ENCODE peak calls at places on chromosome X, in five cellular contexts. One of them, this sample, is unnamed.

GRCh38 chrX:84469226-84469625 is 33.0 kb downstream of the HDX start:
- DNase-seq in cardiac muscle cell: peak
- DNase-seq in heart left ventricle: no peak
- DNase-seq in AG04450: no peak
- DNase-seq in GM23338: no peak
- DNase-seq in this sample: no peak

GRCh38 chrX:10929747-10930146 is 181.4 kb upstream of the HCCS start:
- DNase-seq in AG04450: no peak
- DNase-seq in heart left ventricle: no peak
- DNase-seq in GM23338: no peak
- DNase-seq in cardiac muscle cell: no peak
- DNase-seq in this sample: no peak

GRCh38 chrX:13014111-13015094 is 30.0 kb downstream of the FAM9C start:
- DNase-seq in GM23338: no peak
- DNase-seq in AG04450: no peak
- DNase-seq in cardiac muscle cell: peak
- DNase-seq in heart left ventricle: no peak
- DNase-seq in this sample: no peak

GRCh38 chrX:784829-785228 is 154.2 kb downstream of the SHOX start:
- DNase-seq in heart left ventricle: no peak
- DNase-seq in GM23338: no peak
- DNase-seq in cardiac muscle cell: no peak
- DNase-seq in AG04450: no peak
- DNase-seq in this sample: no peak

GRCh38 chrX:86917959-86918358 is 599.6 kb upstream of the KLHL4 start:
- DNase-seq in AG04450: no peak
- DNase-seq in GM23338: no peak
- DNase-seq in cardiac muscle cell: no peak
- DNase-seq in heart left ventricle: no peak
- DNase-seq in this sample: no peak

GRCh38 chrX:46912673-46913491 is 661 bp downstream of the JADE3 start:
- DNase-seq in GM23338: peak
- DNase-seq in AG04450: no peak
- DNase-seq in heart left ventricle: peak
- DNase-seq in cardiac muscle cell: peak
- DNase-seq in this sample: no peak

GRCh38 chrX:14489437-14489836 is 39.9 kb upstream of the GLRA2 start:
- DNase-seq in cardiac muscle cell: no peak
- DNase-seq in heart left ventricle: no peak
- DNase-seq in AG04450: no peak
- DNase-seq in GM23338: no peak
- DNase-seq in this sample: no peak

GRCh38 chrX:9948406-9948805 is 18.8 kb upstream of the CLDN34 start:
- DNase-seq in GM23338: no peak
- DNase-seq in AG04450: no peak
- DNase-seq in heart left ventricle: no peak
- DNase-seq in cardiac muscle cell: no peak
- DNase-seq in this sample: no peak

GRCh38 chrX:47191331-47191730 is 2.3 kb upstream of the UBA1 start:
- DNase-seq in heart left ventricle: no peak
- DNase-seq in AG04450: no peak
- DNase-seq in GM23338: peak
- DNase-seq in cardiac muscle cell: no peak
- DNase-seq in this sample: peak

DNA sequence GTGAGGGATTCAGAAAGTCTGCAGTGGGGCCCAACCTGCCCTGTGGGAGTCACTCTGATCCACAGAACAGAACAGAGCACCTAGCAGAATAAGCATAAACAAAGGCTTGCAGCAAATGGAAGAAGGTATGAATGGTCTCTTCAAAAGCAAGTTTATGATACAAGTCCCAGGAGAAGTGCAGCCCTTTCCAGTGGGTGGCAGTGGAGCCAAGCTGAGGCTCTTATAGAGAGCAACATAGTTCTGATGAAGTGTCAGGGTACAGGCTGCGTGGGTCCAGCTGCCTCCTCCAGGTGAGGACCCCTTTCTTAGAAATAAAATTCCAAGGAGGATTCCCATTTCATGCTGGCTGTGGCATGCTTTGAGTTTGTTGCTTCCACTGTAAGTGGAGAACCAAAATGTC is 88.8 kb upstream of the PAK3 start:
- DNase-seq in heart left ventricle: no peak
- DNase-seq in cardiac muscle cell: no peak
- DNase-seq in GM23338: no peak
- DNase-seq in AG04450: no peak
- DNase-seq in this sample: no peak
- TF ChIP-seq CTCF in heart left ventricle: no peak
- TF ChIP-seq CTCF in cardiac muscle cell: no peak
- TF ChIP-seq CTCF in GM23338: no peak
- TF ChIP-seq CTCF in AG04450: no peak
- TF ChIP-seq CTCF in this sample: no peak

GRCh38 chrX:79364306-79364705 is 2.8 kb downstream of the ITM2A start:
- DNase-seq in heart left ventricle: no peak
- DNase-seq in GM23338: no peak
- DNase-seq in AG04450: no peak
- DNase-seq in cardiac muscle cell: no peak
- DNase-seq in this sample: no peak

GRCh38 chrX:79365591-79365990 is 1.5 kb downstream of the ITM2A start:
- DNase-seq in heart left ventricle: no peak
- DNase-seq in GM23338: no peak
- DNase-seq in cardiac muscle cell: no peak
- DNase-seq in AG04450: no peak
- DNase-seq in this sample: no peak

GRCh38 chrX:79366888-79367749 is at the start of gene ITM2A:
- DNase-seq in GM23338: peak
- DNase-seq in heart left ventricle: peak
- DNase-seq in cardiac muscle cell: peak
- DNase-seq in AG04450: no peak
- DNase-seq in this sample: no peak

GRCh38 chrX:79367907-79368306 is 773 bp upstream of the ITM2A start:
- DNase-seq in heart left ventricle: no peak
- DNase-seq in AG04450: no peak
- DNase-seq in cardiac muscle cell: no peak
- DNase-seq in GM23338: peak
- DNase-seq in this sample: no peak

DNA sequence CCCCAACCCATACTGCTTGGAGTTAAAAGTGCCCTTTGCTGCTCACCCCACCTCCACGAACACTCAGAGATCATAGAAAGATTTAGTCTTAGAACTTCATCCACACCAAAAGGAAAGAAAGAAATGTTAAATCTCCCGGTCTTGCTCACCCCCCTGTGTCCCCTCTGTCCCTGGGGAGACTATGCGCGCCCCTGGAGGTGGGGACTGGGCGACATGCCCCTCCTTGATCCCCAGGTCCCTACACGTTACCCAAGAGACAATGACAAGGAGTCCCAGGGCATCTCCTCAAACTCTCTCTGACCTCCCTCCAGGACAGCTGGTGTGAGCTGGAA is 612 bp downstream of the ITM2A start:
- DNase-seq in GM23338: no peak
- DNase-seq in AG04450: no peak
- DNase-seq in heart left ventricle: peak
- DNase-seq in cardiac muscle cell: no peak
- DNase-seq in this sample: no peak
- H3K27ac ChIP-seq in GM23338: no peak
- H3K27ac ChIP-seq in AG04450: no peak
- H3K27ac ChIP-seq in heart left ventricle: peak
- H3K27ac ChIP-seq in cardiac muscle cell: no peak
- H3K27ac ChIP-seq in this sample: no peak

DNA sequence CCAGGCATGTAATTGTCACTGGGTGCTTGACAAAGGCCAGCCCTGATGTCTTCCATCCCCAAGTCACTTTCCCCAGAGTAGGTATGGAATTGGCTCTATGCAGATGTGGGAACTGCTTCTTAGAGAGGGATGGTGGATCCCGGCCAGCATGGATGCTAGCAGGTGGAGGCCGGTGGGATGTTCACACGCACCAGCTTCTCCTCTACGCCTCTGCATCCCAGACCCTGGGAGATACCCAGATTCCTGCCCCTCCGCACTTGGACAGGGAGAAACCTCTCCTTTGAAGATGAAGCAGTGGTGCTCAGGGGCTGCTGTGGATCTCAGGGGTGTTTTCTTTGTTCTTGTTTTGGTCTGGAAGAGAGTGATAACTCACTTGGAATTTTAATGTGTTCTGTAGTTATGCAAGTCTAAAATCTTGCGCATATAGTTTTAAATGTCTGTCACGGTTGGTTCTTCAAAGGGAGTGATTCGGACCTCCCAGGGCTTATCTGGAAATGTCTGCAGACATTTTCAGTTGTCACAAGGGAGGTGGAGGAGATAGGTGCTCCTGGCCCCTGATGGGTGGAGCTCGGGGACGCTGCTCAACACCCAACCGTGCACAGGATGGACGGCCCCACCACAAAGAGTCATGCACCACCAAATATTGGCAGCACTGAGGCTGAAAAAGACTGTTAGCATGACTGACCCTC is 308.0 kb downstream of the DHRSX start:
- DNase-seq in cardiac muscle cell: no peak
- DNase-seq in AG04450: no peak
- DNase-seq in GM23338: no peak
- DNase-seq in heart left ventricle: no peak
- DNase-seq in this sample: no peak
- TF ChIP-seq CTCF in cardiac muscle cell: no peak
- TF ChIP-seq CTCF in AG04450: no peak
- TF ChIP-seq CTCF in GM23338: no peak
- TF ChIP-seq CTCF in heart left ventricle: no peak
- TF ChIP-seq CTCF in this sample: no peak

DNA sequence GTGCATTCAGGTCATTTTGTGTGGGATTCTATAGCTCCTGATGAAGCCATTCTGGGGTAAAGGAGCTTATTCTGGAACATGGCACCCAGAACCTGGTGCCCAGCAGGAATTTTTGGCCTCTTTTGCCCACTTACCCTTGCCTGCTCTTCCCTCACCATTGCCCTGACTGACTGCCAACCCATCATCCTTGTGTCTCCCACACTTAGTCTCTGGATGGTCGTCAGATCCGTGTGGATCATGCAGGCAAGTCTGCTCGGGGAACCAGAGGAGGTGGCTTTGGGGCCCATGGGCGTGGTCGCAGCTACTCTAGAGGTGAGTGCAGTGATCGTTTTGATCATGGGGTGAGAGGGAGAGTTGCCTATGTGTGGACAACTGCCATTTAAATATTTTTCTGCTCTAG is 1.8 kb downstream of the RBM3 start:
- DNase-seq in heart left ventricle: no peak
- DNase-seq in GM23338: no peak
- DNase-seq in cardiac muscle cell: no peak
- DNase-seq in AG04450: no peak
- DNase-seq in this sample: no peak
- H3K27ac ChIP-seq in heart left ventricle: no peak
- H3K27ac ChIP-seq in GM23338: peak
- H3K27ac ChIP-seq in cardiac muscle cell: no peak
- H3K27ac ChIP-seq in AG04450: no peak
- H3K27ac ChIP-seq in this sample: peak

GRCh38 chrX:16807548-16807947 is 21.3 kb downstream of the TXLNG start:
- DNase-seq in GM23338: peak
- DNase-seq in cardiac muscle cell: peak
- DNase-seq in AG04450: no peak
- DNase-seq in heart left ventricle: no peak
- DNase-seq in this sample: no peak
- TF ChIP-seq CTCF in GM23338: peak
- TF ChIP-seq CTCF in cardiac muscle cell: peak
- TF ChIP-seq CTCF in AG04450: no peak
- TF ChIP-seq CTCF in heart left ventricle: no peak
- TF ChIP-seq CTCF in this sample: no peak

DNA sequence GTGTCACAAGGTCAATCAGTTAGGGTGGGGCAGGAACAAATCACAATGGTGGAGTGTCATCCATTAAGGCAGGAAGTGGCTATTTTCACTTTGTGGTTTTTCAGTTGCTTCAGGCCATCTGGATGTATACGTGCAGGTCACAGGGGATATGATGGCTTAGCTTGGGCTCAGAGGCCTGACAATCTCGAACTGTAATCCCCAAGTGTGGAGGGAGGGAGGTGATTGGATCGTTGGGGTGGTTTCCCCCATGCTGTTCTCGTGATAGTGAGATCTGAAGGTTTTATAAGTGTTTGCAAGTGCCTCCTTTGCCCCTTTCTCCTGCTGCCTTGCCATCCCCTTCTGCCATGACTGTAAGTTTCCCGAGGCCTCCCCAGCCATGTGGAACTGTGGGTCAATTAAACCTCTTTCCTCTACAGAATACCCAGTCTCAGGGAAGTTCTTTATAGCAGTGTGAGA is 36.7 kb upstream of the STS start:
- DNase-seq in GM23338: no peak
- DNase-seq in cardiac muscle cell: no peak
- DNase-seq in AG04450: no peak
- DNase-seq in heart left ventricle: no peak
- DNase-seq in this sample: no peak
- H3K27ac ChIP-seq in GM23338: no peak
- H3K27ac ChIP-seq in cardiac muscle cell: no peak
- H3K27ac ChIP-seq in AG04450: no peak
- H3K27ac ChIP-seq in heart left ventricle: no peak
- H3K27ac ChIP-seq in this sample: no peak

GRCh38 chrX:42973321-42973720 is 195.4 kb upstream of the PPP1R2C start:
- DNase-seq in heart left ventricle: no peak
- DNase-seq in cardiac muscle cell: no peak
- DNase-seq in AG04450: no peak
- DNase-seq in GM23338: no peak
- DNase-seq in this sample: no peak
- TF ChIP-seq CTCF in heart left ventricle: no peak
- TF ChIP-seq CTCF in cardiac muscle cell: no peak
- TF ChIP-seq CTCF in AG04450: no peak
- TF ChIP-seq CTCF in GM23338: no peak
- TF ChIP-seq CTCF in this sample: no peak

DNA sequence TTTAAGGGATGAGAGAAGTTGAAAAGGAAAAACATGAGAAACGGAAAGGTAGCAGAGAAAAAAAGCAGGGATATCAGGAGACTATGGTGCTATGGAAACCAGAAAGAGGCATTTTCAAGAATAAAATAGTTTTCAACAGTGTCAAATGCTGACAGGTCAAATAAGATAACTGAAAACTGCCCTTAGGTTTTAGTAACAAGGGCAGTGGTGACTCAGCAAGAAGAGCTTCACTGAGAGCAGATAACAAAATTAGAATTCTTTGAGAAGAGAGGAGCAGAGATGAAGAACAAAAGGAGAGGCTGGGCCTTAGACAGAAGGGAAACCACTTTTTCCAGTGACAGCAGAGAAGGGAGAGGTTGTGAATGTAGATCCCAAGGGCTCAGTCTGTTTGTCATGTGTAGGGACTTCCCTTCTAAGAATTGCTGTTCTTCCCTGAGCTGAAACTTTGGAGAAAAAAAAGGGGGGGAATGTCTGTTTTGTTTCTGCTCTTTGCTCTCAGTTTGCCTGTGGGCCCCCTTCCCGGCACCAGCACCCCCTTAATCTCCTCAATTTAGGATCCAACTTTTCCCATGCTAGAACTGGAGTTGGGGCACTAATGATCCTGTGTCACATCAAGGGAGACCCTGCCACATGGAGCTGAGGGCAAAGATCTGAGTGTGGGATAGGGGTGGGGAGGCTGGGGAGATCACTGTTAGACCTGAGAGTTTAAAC is 26.8 kb upstream of the MAGEA10 start:
- DNase-seq in AG04450: no peak
- DNase-seq in heart left ventricle: no peak
- DNase-seq in GM23338: no peak
- DNase-seq in cardiac muscle cell: no peak
- DNase-seq in this sample: no peak
- H3K27ac ChIP-seq in AG04450: no peak
- H3K27ac ChIP-seq in heart left ventricle: no peak
- H3K27ac ChIP-seq in GM23338: no peak
- H3K27ac ChIP-seq in cardiac muscle cell: no peak
- H3K27ac ChIP-seq in this sample: no peak

GRCh38 chrX:74277846-74278245 is 26.1 kb upstream of the ZCCHC13 start:
- DNase-seq in GM23338: no peak
- DNase-seq in cardiac muscle cell: no peak
- DNase-seq in heart left ventricle: no peak
- DNase-seq in AG04450: no peak
- DNase-seq in this sample: no peak
- TF ChIP-seq CTCF in GM23338: no peak
- TF ChIP-seq CTCF in cardiac muscle cell: no peak
- TF ChIP-seq CTCF in heart left ventricle: no peak
- TF ChIP-seq CTCF in AG04450: no peak
- TF ChIP-seq CTCF in this sample: no peak

This sample was measured in RWPE1.